ENCODE peak calls at places on chromosomes 7 and 10, in eight cellular contexts. M is left lung; A is body of pancreas; L is pancreas; W is CD8-positive, alpha-beta T cell; Q is kidney; F is PC-3; R is heart right ventricle. N is an unnamed sample.
A peak's percentile ranks its signal among the peaks of the same experiment; 100 is the strongest.

GRCh38 chr7:98294798-98295382 is 13.4 kb downstream of the BRI3 start:
- DNase-seq in M (peak; percentile 86), A (peak; percentile 76), L (peak; percentile 89), W (no peak), Q (peak; percentile 82), F (peak; percentile 73), R (peak; percentile 41), N (peak; percentile 51)

GRCh38 chr10:89684604-89685003 is 16.8 kb upstream of the KIF20B start:
- DNase-seq in M (no peak), A (no peak), L (no peak), W (no peak), Q (no peak), F (no peak), R (no peak), N (no peak)

GRCh38 chr7:106450716-106451115 is 165.9 kb upstream of the NAMPT start:
- DNase-seq in M (no peak), A (no peak), L (no peak), W (no peak), Q (no peak), F (no peak), R (no peak), N (no peak)

GRCh38 chr7:42597296-42597695 is 314.6 kb downstream of the C7orf25 start:
- DNase-seq in M (no peak), A (no peak), L (no peak), W (no peak), Q (no peak), F (no peak), R (no peak), N (no peak)

GRCh38 chr10:129386415-129387257 is 80.4 kb upstream of the MGMT start:
- DNase-seq in M (no peak), A (no peak), L (no peak), W (no peak), Q (no peak), F (no peak), R (no peak), N (no peak)

GRCh38 chr10:51918921-51919325 is 219.5 kb upstream of the CSTF2T start:
- DNase-seq in M (no peak), A (no peak), L (no peak), W (no peak), Q (no peak), F (no peak), R (no peak), N (peak; percentile 24)

GRCh38 chr7:22647451-22648257 is 79.3 kb upstream of the IL6 start:
- DNase-seq in M (no peak), A (no peak), L (no peak), W (no peak), Q (no peak), F (peak; percentile 53), R (no peak), N (no peak)

GRCh38 chr10:18340496-18341051 is 200.3 kb downstream of the CACNB2 start:
- DNase-seq in M (no peak), A (no peak), L (no peak), W (no peak), Q (no peak), F (no peak), R (peak; percentile 37), N (peak; percentile 32)

GRCh38 chr7:134905375-134905774 is 80.9 kb upstream of the AGBL3 start:
- DNase-seq in M (no peak), A (peak; percentile 18), L (no peak), W (no peak), Q (peak; percentile 56), F (no peak), R (peak; percentile 77), N (no peak)

GRCh38 chr7:44196450-44196872 is 4.3 kb upstream of the YKT6 start:
- DNase-seq in M (no peak), A (peak; percentile 37), L (no peak), W (peak; percentile 7), Q (no peak), F (peak; percentile 66), R (peak; percentile 30), N (peak; percentile 62)

GRCh38 chr7:5419523-5420107 is 4.0 kb downstream of the TNRC18 start:
- DNase-seq in M (peak; percentile 80), A (peak; percentile 36), L (peak; percentile 73), W (no peak), Q (peak; percentile 81), F (peak; percentile 17), R (no peak), N (peak; percentile 48)

GRCh38 chr7:6579446-6579845 is 2.2 kb downstream of the ZDHHC4 start:
- DNase-seq in M (peak; percentile 14), A (no peak), L (no peak), W (no peak), Q (no peak), F (peak; percentile 34), R (no peak), N (no peak)

GRCh38 chr7:44767912-44768662 is 19.4 kb downstream of the ZMIZ2 start:
- DNase-seq in M (no peak), A (peak; percentile 81), L (peak; percentile 92), W (no peak), Q (no peak), F (no peak), R (peak; percentile 71), N (peak; percentile 75)

GRCh38 chr10:21173964-21174669 is 277.0 kb upstream of the NEBL start:
- DNase-seq in M (peak; percentile 93), A (peak; percentile 90), L (peak; percentile 95), W (no peak), Q (peak; percentile 95), F (peak; percentile 77), R (peak; percentile 29), N (peak; percentile 18)

GRCh38 chr7:76325092-76325491 is 22.6 kb downstream of the HSPB1 start:
- DNase-seq in M (no peak), A (no peak), L (no peak), W (no peak), Q (no peak), F (no peak), R (no peak), N (no peak)

DNA sequence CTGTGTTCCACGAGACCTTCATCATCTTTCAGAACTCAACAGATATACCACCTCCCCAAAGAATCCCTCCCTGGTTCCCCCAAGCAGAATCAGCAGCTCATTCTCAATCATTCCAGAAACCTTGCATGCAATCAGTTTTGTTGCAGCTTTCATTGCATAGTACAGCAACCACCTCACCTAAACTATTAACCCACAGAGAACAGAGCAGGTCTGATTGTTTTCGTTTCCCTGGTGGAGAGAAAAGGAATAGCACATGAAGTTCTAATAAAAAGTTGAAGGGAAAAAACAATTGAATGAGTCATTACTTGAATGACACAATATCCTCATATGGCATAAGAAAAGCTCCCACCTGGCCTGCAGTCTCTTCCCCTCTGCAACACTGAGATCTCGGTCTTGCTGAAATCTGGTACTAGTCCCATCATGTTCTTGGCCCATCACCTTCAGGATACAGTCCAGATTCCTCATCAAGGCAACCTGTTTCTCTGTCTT is 147.1 kb upstream of the GDF10 start:
- DNase-seq in M (no peak), A (no peak), L (no peak), W (no peak), Q (no peak), F (peak; percentile 54), R (no peak), N (no peak)
- TF ChIP-seq CTCF in M (peak; percentile 27), A (no peak), L (no peak), W (peak; percentile 27), Q (no peak), F (peak; percentile 53), R (no peak), N (no peak)

DNA sequence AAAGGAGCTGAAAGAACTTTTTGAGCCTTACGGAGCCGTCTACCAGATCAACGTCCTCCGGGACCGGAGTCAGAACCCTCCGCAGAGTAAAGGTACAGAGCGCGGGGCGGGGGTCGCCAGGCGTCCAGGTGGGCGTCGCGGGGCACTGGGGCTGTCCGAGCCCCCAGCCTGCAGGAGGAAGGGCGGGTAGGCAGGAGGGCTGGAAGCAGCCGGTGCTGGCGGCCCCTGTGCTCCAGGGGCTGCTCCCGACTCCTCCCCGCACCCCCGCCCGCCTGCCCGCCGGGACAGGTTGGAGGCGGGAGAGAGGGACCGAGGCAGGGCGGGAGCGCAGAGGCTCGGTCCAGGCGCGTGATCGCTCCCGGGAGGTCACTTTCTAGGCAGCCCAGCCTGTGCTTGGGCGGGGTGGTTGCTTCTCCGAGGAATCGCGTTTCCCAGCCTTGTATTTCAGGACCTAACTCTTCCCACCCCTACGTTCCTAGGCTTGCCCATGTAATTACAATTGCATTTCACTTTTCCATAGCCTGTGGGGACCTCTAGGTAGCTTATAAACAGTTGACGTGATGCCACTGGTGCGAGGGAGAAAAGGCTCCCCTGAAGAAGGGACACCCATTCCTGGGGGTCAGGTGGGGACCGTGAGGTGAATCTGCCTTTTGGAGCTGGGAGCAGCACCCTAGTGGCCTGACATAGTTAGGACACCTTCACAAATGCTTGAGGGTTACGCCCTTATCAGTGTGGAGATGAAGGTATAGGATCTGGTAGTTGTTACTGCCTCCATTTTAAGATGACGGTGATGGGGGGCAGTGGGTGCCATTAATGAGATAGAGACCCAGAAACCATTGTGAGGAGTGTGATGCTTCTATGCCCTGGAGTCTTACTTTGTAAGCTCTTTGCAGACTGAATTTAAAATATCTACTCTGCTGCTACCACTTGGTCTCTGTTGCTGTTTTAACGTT is 148.2 kb downstream of the CELF2 start:
- DNase-seq in M (peak; percentile 88), A (no peak), L (no peak), W (peak; percentile 56), Q (peak; percentile 76), F (no peak), R (peak; percentile 62), N (peak; percentile 85)
- H3K27ac ChIP-seq in M (peak overlapping the region; percentile 97), A (peak overlapping the region; percentile 74), L (no peak overlapping the region), W (peak overlapping the region; percentile 89), Q (peak overlapping the region; percentile 55), F (no peak overlapping the region), R (peak overlapping the region; percentile 97), N (peak overlapping the region; percentile 40)

DNA sequence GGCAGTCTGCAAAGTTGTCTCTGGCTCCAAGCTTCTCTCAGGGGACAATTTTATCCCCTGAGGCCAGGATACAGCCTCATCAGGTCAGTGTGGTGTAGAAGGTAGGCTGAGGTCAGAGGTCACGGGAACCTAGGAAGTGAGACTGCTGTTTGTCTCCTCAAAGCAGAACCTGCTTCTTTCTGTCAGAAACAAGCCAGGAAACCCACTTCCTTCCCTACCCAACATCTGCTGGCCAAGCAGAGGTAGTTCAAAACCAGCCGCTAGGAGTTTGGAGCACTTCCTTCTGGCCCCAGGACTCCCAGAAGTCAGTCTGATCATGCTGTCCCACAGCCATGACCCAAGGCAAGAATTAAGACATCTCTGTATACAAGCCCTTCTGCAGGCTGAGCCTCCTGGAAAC is 12.2 kb downstream of the CLRN3 start:
- DNase-seq in M (no peak), A (no peak), L (no peak), W (no peak), Q (no peak), F (no peak), R (no peak), N (no peak)
- H3K4me1 ChIP-seq in M (peaks cover 51% of the 10 kb centered on the region), A (peaks cover 11% of the 10 kb centered on the region), L (peaks cover 4% of the 10 kb centered on the region), W (no peaks in the 10 kb centered on the region), Q (peaks cover 4% of the 10 kb centered on the region), F (no peaks in the 10 kb centered on the region), R (peaks cover 4% of the 10 kb centered on the region), N (no peaks in the 10 kb centered on the region)

GRCh38 chr10:111281516-111281915 is 204.7 kb downstream of the ADRA2A start:
- DNase-seq in M (no peak), A (no peak), L (no peak), W (no peak), Q (no peak), F (peak; percentile 34), R (peak; percentile 6), N (peak; percentile 41)
- TF ChIP-seq CTCF in M (no peak), A (peak; percentile 26), L (peak; percentile 28), W (no peak), Q (peak; percentile 42), F (peak; percentile 43), R (peak; percentile 32), N (peak; percentile 31)

DNA sequence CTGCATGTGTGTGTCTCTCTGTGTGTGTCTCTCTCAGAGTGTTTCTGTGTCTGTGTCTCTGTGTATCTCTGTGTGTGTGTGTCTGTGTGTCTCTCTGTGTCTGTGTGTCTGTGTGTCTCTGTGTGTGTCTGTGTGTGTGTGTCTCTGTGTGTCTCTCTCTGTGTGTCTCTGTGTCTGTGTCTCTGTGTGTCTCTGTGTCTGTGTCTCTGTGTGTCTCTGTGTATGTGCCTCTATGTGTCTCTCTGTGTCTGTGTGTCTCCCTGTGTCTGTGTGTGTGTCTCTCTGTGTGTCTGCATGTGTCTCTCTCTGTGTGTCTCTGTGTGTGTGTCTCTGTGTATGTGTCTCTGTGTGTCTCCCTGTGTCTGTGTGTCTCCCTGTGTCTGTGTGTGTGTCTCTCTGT is 44.8 kb upstream of the C10orf71 start:
- DNase-seq in M (no peak), A (no peak), L (no peak), W (no peak), Q (no peak), F (no peak), R (no peak), N (no peak)
- H3K27ac ChIP-seq in M (no peak overlapping the region), A (no peak overlapping the region), L (no peak overlapping the region), W (no peak overlapping the region), Q (no peak overlapping the region), F (no peak overlapping the region), R (no peak overlapping the region), N (no peak overlapping the region)